ENCODE peak calls at places on chromosomes 7 and 10, in six cellular contexts. One of them, this sample, is unnamed.

GRCh38 chr10:92124524-92125168 is 166.2 kb downstream of the CPEB3 start:
- DNase-seq in K562: no peak
- DNase-seq in NCI-H1105 treated with DMSO at 0.1 percent for 48 hours: no peak
- DNase-seq in stimulated activated CD4-positive, alpha-beta T cell treated with anti-CD3 and anti-CD28 coated beads, Interleukin-2, amount 100 ng/mL, for 48 hours: no peak
- DNase-seq in NCI-H1417 treated with DMSO at 0.1 percent for 48 hours: no peak
- DNase-seq in WTC11: no peak
- DNase-seq in this sample: no peak

GRCh38 chr7:1225462-1226154 is 7.1 kb upstream of the UNCX start:
- DNase-seq in K562: peak
- DNase-seq in NCI-H1105 treated with DMSO at 0.1 percent for 48 hours: no peak
- DNase-seq in stimulated activated CD4-positive, alpha-beta T cell treated with anti-CD3 and anti-CD28 coated beads, Interleukin-2, amount 100 ng/mL, for 48 hours: peak
- DNase-seq in NCI-H1417 treated with DMSO at 0.1 percent for 48 hours: no peak
- DNase-seq in WTC11: peak
- DNase-seq in this sample: no peak

GRCh38 chr10:98411768-98412167 is 3.2 kb downstream of the PYROXD2 start:
- DNase-seq in K562: no peak
- DNase-seq in NCI-H1105 treated with DMSO at 0.1 percent for 48 hours: no peak
- DNase-seq in stimulated activated CD4-positive, alpha-beta T cell treated with anti-CD3 and anti-CD28 coated beads, Interleukin-2, amount 100 ng/mL, for 48 hours: no peak
- DNase-seq in NCI-H1417 treated with DMSO at 0.1 percent for 48 hours: no peak
- DNase-seq in WTC11: no peak
- DNase-seq in this sample: no peak

GRCh38 chr10:72081772-72082590 is 6.4 kb downstream of the SPOCK2 start:
- DNase-seq in K562: no peak
- DNase-seq in NCI-H1105 treated with DMSO at 0.1 percent for 48 hours: no peak
- DNase-seq in stimulated activated CD4-positive, alpha-beta T cell treated with anti-CD3 and anti-CD28 coated beads, Interleukin-2, amount 100 ng/mL, for 48 hours: no peak
- DNase-seq in NCI-H1417 treated with DMSO at 0.1 percent for 48 hours: no peak
- DNase-seq in WTC11: no peak
- DNase-seq in this sample: no peak

GRCh38 chr10:63664341-63664885 is 143.2 kb downstream of the REEP3 start:
- DNase-seq in K562: no peak
- DNase-seq in NCI-H1105 treated with DMSO at 0.1 percent for 48 hours: peak
- DNase-seq in stimulated activated CD4-positive, alpha-beta T cell treated with anti-CD3 and anti-CD28 coated beads, Interleukin-2, amount 100 ng/mL, for 48 hours: no peak
- DNase-seq in NCI-H1417 treated with DMSO at 0.1 percent for 48 hours: no peak
- DNase-seq in WTC11: no peak
- DNase-seq in this sample: no peak

GRCh38 chr10:132229096-132229495 is 42.3 kb downstream of the DPYSL4 start:
- DNase-seq in K562: no peak
- DNase-seq in NCI-H1105 treated with DMSO at 0.1 percent for 48 hours: no peak
- DNase-seq in stimulated activated CD4-positive, alpha-beta T cell treated with anti-CD3 and anti-CD28 coated beads, Interleukin-2, amount 100 ng/mL, for 48 hours: no peak
- DNase-seq in NCI-H1417 treated with DMSO at 0.1 percent for 48 hours: no peak
- DNase-seq in WTC11: no peak
- DNase-seq in this sample: no peak

GRCh38 chr10:9707205-9707604 is 1310.5 kb upstream of the CELF2 start:
- DNase-seq in K562: no peak
- DNase-seq in NCI-H1105 treated with DMSO at 0.1 percent for 48 hours: no peak
- DNase-seq in stimulated activated CD4-positive, alpha-beta T cell treated with anti-CD3 and anti-CD28 coated beads, Interleukin-2, amount 100 ng/mL, for 48 hours: no peak
- DNase-seq in NCI-H1417 treated with DMSO at 0.1 percent for 48 hours: no peak
- DNase-seq in WTC11: no peak
- DNase-seq in this sample: no peak

GRCh38 chr7:29375641-29376562 is 181.3 kb downstream of the CHN2 start:
- DNase-seq in K562: no peak
- DNase-seq in NCI-H1105 treated with DMSO at 0.1 percent for 48 hours: no peak
- DNase-seq in stimulated activated CD4-positive, alpha-beta T cell treated with anti-CD3 and anti-CD28 coated beads, Interleukin-2, amount 100 ng/mL, for 48 hours: no peak
- DNase-seq in NCI-H1417 treated with DMSO at 0.1 percent for 48 hours: no peak
- DNase-seq in WTC11: no peak
- DNase-seq in this sample: peak

GRCh38 chr10:132199854-132200311 is 13.1 kb downstream of the DPYSL4 start:
- DNase-seq in K562: no peak
- DNase-seq in NCI-H1105 treated with DMSO at 0.1 percent for 48 hours: no peak
- DNase-seq in stimulated activated CD4-positive, alpha-beta T cell treated with anti-CD3 and anti-CD28 coated beads, Interleukin-2, amount 100 ng/mL, for 48 hours: no peak
- DNase-seq in NCI-H1417 treated with DMSO at 0.1 percent for 48 hours: no peak
- DNase-seq in WTC11: no peak
- DNase-seq in this sample: no peak

GRCh38 chr10:29687411-29688160 is 52.8 kb upstream of the SVIL start:
- DNase-seq in K562: no peak
- DNase-seq in NCI-H1105 treated with DMSO at 0.1 percent for 48 hours: no peak
- DNase-seq in stimulated activated CD4-positive, alpha-beta T cell treated with anti-CD3 and anti-CD28 coated beads, Interleukin-2, amount 100 ng/mL, for 48 hours: no peak
- DNase-seq in NCI-H1417 treated with DMSO at 0.1 percent for 48 hours: no peak
- DNase-seq in WTC11: no peak
- DNase-seq in this sample: no peak

GRCh38 chr10:88004451-88004850 is 141.0 kb downstream of the PTEN start:
- DNase-seq in K562: no peak
- DNase-seq in NCI-H1105 treated with DMSO at 0.1 percent for 48 hours: no peak
- DNase-seq in stimulated activated CD4-positive, alpha-beta T cell treated with anti-CD3 and anti-CD28 coated beads, Interleukin-2, amount 100 ng/mL, for 48 hours: no peak
- DNase-seq in NCI-H1417 treated with DMSO at 0.1 percent for 48 hours: no peak
- DNase-seq in WTC11: no peak
- DNase-seq in this sample: no peak

GRCh38 chr10:6917125-6917524 is 337.0 kb upstream of the PRKCQ start:
- DNase-seq in K562: no peak
- DNase-seq in NCI-H1105 treated with DMSO at 0.1 percent for 48 hours: no peak
- DNase-seq in stimulated activated CD4-positive, alpha-beta T cell treated with anti-CD3 and anti-CD28 coated beads, Interleukin-2, amount 100 ng/mL, for 48 hours: no peak
- DNase-seq in NCI-H1417 treated with DMSO at 0.1 percent for 48 hours: no peak
- DNase-seq in WTC11: no peak
- DNase-seq in this sample: no peak

GRCh38 chr10:15427836-15428414 is 56.8 kb upstream of the FAM171A1 start:
- DNase-seq in K562: peak
- DNase-seq in NCI-H1105 treated with DMSO at 0.1 percent for 48 hours: peak
- DNase-seq in stimulated activated CD4-positive, alpha-beta T cell treated with anti-CD3 and anti-CD28 coated beads, Interleukin-2, amount 100 ng/mL, for 48 hours: no peak
- DNase-seq in NCI-H1417 treated with DMSO at 0.1 percent for 48 hours: no peak
- DNase-seq in WTC11: no peak
- DNase-seq in this sample: no peak

GRCh38 chr10:100847440-100847839 is 65.3 kb upstream of the SLF2 start:
- DNase-seq in K562: peak
- DNase-seq in NCI-H1105 treated with DMSO at 0.1 percent for 48 hours: no peak
- DNase-seq in stimulated activated CD4-positive, alpha-beta T cell treated with anti-CD3 and anti-CD28 coated beads, Interleukin-2, amount 100 ng/mL, for 48 hours: peak
- DNase-seq in NCI-H1417 treated with DMSO at 0.1 percent for 48 hours: no peak
- DNase-seq in WTC11: no peak
- DNase-seq in this sample: no peak

GRCh38 chr10:21529236-21529910 is 3.9 kb upstream of the SKIDA1 start:
- DNase-seq in K562: no peak
- DNase-seq in NCI-H1105 treated with DMSO at 0.1 percent for 48 hours: no peak
- DNase-seq in stimulated activated CD4-positive, alpha-beta T cell treated with anti-CD3 and anti-CD28 coated beads, Interleukin-2, amount 100 ng/mL, for 48 hours: no peak
- DNase-seq in NCI-H1417 treated with DMSO at 0.1 percent for 48 hours: no peak
- DNase-seq in WTC11: no peak
- DNase-seq in this sample: no peak

GRCh38 chr7:8418627-8419245 is 14.7 kb upstream of the NXPH1 start:
- DNase-seq in K562: peak
- DNase-seq in NCI-H1105 treated with DMSO at 0.1 percent for 48 hours: peak
- DNase-seq in stimulated activated CD4-positive, alpha-beta T cell treated with anti-CD3 and anti-CD28 coated beads, Interleukin-2, amount 100 ng/mL, for 48 hours: peak
- DNase-seq in NCI-H1417 treated with DMSO at 0.1 percent for 48 hours: peak
- DNase-seq in WTC11: peak
- DNase-seq in this sample: no peak

GRCh38 chr10:125538947-125539649 is 143.9 kb downstream of the TEX36 start:
- DNase-seq in K562: no peak
- DNase-seq in NCI-H1105 treated with DMSO at 0.1 percent for 48 hours: peak
- DNase-seq in stimulated activated CD4-positive, alpha-beta T cell treated with anti-CD3 and anti-CD28 coated beads, Interleukin-2, amount 100 ng/mL, for 48 hours: no peak
- DNase-seq in NCI-H1417 treated with DMSO at 0.1 percent for 48 hours: peak
- DNase-seq in WTC11: no peak
- DNase-seq in this sample: no peak

GRCh38 chr7:24010495-24010894 is 273.5 kb upstream of the NPY start:
- DNase-seq in K562: no peak
- DNase-seq in NCI-H1105 treated with DMSO at 0.1 percent for 48 hours: no peak
- DNase-seq in stimulated activated CD4-positive, alpha-beta T cell treated with anti-CD3 and anti-CD28 coated beads, Interleukin-2, amount 100 ng/mL, for 48 hours: no peak
- DNase-seq in NCI-H1417 treated with DMSO at 0.1 percent for 48 hours: no peak
- DNase-seq in WTC11: no peak
- DNase-seq in this sample: no peak

GRCh38 chr10:38027992-38028391 is 17.5 kb downstream of the ZNF33A start:
- DNase-seq in K562: no peak
- DNase-seq in NCI-H1105 treated with DMSO at 0.1 percent for 48 hours: no peak
- DNase-seq in stimulated activated CD4-positive, alpha-beta T cell treated with anti-CD3 and anti-CD28 coated beads, Interleukin-2, amount 100 ng/mL, for 48 hours: no peak
- DNase-seq in NCI-H1417 treated with DMSO at 0.1 percent for 48 hours: no peak
- DNase-seq in WTC11: no peak
- DNase-seq in this sample: no peak

GRCh38 chr7:50284296-50284695 is 20.2 kb upstream of the IKZF1 start:
- DNase-seq in K562: no peak
- DNase-seq in NCI-H1105 treated with DMSO at 0.1 percent for 48 hours: no peak
- DNase-seq in stimulated activated CD4-positive, alpha-beta T cell treated with anti-CD3 and anti-CD28 coated beads, Interleukin-2, amount 100 ng/mL, for 48 hours: no peak
- DNase-seq in NCI-H1417 treated with DMSO at 0.1 percent for 48 hours: no peak
- DNase-seq in WTC11: no peak
- DNase-seq in this sample: no peak

GRCh38 chr7:39688611-39689485 is 65.5 kb downstream of the RALA start:
- DNase-seq in K562: no peak
- DNase-seq in NCI-H1105 treated with DMSO at 0.1 percent for 48 hours: no peak
- DNase-seq in stimulated activated CD4-positive, alpha-beta T cell treated with anti-CD3 and anti-CD28 coated beads, Interleukin-2, amount 100 ng/mL, for 48 hours: no peak
- DNase-seq in NCI-H1417 treated with DMSO at 0.1 percent for 48 hours: no peak
- DNase-seq in WTC11: no peak
- DNase-seq in this sample: peak

GRCh38 chr10:114282526-114282925 is 43.5 kb downstream of the VWA2 start:
- DNase-seq in K562: no peak
- DNase-seq in NCI-H1105 treated with DMSO at 0.1 percent for 48 hours: no peak
- DNase-seq in stimulated activated CD4-positive, alpha-beta T cell treated with anti-CD3 and anti-CD28 coated beads, Interleukin-2, amount 100 ng/mL, for 48 hours: no peak
- DNase-seq in NCI-H1417 treated with DMSO at 0.1 percent for 48 hours: no peak
- DNase-seq in WTC11: no peak
- DNase-seq in this sample: no peak

GRCh38 chr10:108230478-108231170 is 1066.1 kb upstream of the SORCS1 start:
- DNase-seq in K562: no peak
- DNase-seq in NCI-H1105 treated with DMSO at 0.1 percent for 48 hours: no peak
- DNase-seq in stimulated activated CD4-positive, alpha-beta T cell treated with anti-CD3 and anti-CD28 coated beads, Interleukin-2, amount 100 ng/mL, for 48 hours: no peak
- DNase-seq in NCI-H1417 treated with DMSO at 0.1 percent for 48 hours: no peak
- DNase-seq in WTC11: no peak
- DNase-seq in this sample: no peak

GRCh38 chr7:100373261-100373831 is at the start of gene PILRA:
- DNase-seq in K562: no peak
- DNase-seq in NCI-H1105 treated with DMSO at 0.1 percent for 48 hours: no peak
- DNase-seq in stimulated activated CD4-positive, alpha-beta T cell treated with anti-CD3 and anti-CD28 coated beads, Interleukin-2, amount 100 ng/mL, for 48 hours: no peak
- DNase-seq in NCI-H1417 treated with DMSO at 0.1 percent for 48 hours: no peak
- DNase-seq in WTC11: no peak
- DNase-seq in this sample: no peak

GRCh38 chr10:99659868-99660366 is 608 bp downstream of the ENTPD7 start:
- DNase-seq in K562: no peak
- DNase-seq in NCI-H1105 treated with DMSO at 0.1 percent for 48 hours: no peak
- DNase-seq in stimulated activated CD4-positive, alpha-beta T cell treated with anti-CD3 and anti-CD28 coated beads, Interleukin-2, amount 100 ng/mL, for 48 hours: no peak
- DNase-seq in NCI-H1417 treated with DMSO at 0.1 percent for 48 hours: no peak
- DNase-seq in WTC11: no peak
- DNase-seq in this sample: no peak

GRCh38 chr7:85125679-85126078 is 61.2 kb downstream of the SEMA3D start:
- DNase-seq in K562: no peak
- DNase-seq in NCI-H1105 treated with DMSO at 0.1 percent for 48 hours: no peak
- DNase-seq in stimulated activated CD4-positive, alpha-beta T cell treated with anti-CD3 and anti-CD28 coated beads, Interleukin-2, amount 100 ng/mL, for 48 hours: no peak
- DNase-seq in NCI-H1417 treated with DMSO at 0.1 percent for 48 hours: no peak
- DNase-seq in WTC11: no peak
- DNase-seq in this sample: no peak

GRCh38 chr7:7254319-7254718 is 72.0 kb downstream of the C1GALT1 start:
- DNase-seq in K562: no peak
- DNase-seq in NCI-H1105 treated with DMSO at 0.1 percent for 48 hours: no peak
- DNase-seq in stimulated activated CD4-positive, alpha-beta T cell treated with anti-CD3 and anti-CD28 coated beads, Interleukin-2, amount 100 ng/mL, for 48 hours: no peak
- DNase-seq in NCI-H1417 treated with DMSO at 0.1 percent for 48 hours: no peak
- DNase-seq in WTC11: no peak
- DNase-seq in this sample: no peak

GRCh38 chr10:74077416-74077815 is 73.2 kb downstream of the AP3M1 start:
- DNase-seq in K562: no peak
- DNase-seq in NCI-H1105 treated with DMSO at 0.1 percent for 48 hours: no peak
- DNase-seq in stimulated activated CD4-positive, alpha-beta T cell treated with anti-CD3 and anti-CD28 coated beads, Interleukin-2, amount 100 ng/mL, for 48 hours: no peak
- DNase-seq in NCI-H1417 treated with DMSO at 0.1 percent for 48 hours: no peak
- DNase-seq in WTC11: no peak
- DNase-seq in this sample: no peak

GRCh38 chr7:93594250-93594649 is 19.7 kb upstream of the CALCR start:
- DNase-seq in K562: no peak
- DNase-seq in NCI-H1105 treated with DMSO at 0.1 percent for 48 hours: no peak
- DNase-seq in stimulated activated CD4-positive, alpha-beta T cell treated with anti-CD3 and anti-CD28 coated beads, Interleukin-2, amount 100 ng/mL, for 48 hours: no peak
- DNase-seq in NCI-H1417 treated with DMSO at 0.1 percent for 48 hours: no peak
- DNase-seq in WTC11: no peak
- DNase-seq in this sample: no peak

GRCh38 chr10:114773197-114773532 is 48.4 kb upstream of the FHIP2A start:
- DNase-seq in K562: no peak
- DNase-seq in NCI-H1105 treated with DMSO at 0.1 percent for 48 hours: no peak
- DNase-seq in stimulated activated CD4-positive, alpha-beta T cell treated with anti-CD3 and anti-CD28 coated beads, Interleukin-2, amount 100 ng/mL, for 48 hours: no peak
- DNase-seq in NCI-H1417 treated with DMSO at 0.1 percent for 48 hours: no peak
- DNase-seq in WTC11: no peak
- DNase-seq in this sample: no peak

GRCh38 chr10:132406181-132406580 is 9.2 kb downstream of the PWWP2B start:
- DNase-seq in K562: no peak
- DNase-seq in NCI-H1105 treated with DMSO at 0.1 percent for 48 hours: no peak
- DNase-seq in stimulated activated CD4-positive, alpha-beta T cell treated with anti-CD3 and anti-CD28 coated beads, Interleukin-2, amount 100 ng/mL, for 48 hours: no peak
- DNase-seq in NCI-H1417 treated with DMSO at 0.1 percent for 48 hours: no peak
- DNase-seq in WTC11: no peak
- DNase-seq in this sample: no peak

GRCh38 chr7:128801008-128801407 is 9.2 kb downstream of the CCDC136 start:
- DNase-seq in K562: no peak
- DNase-seq in NCI-H1105 treated with DMSO at 0.1 percent for 48 hours: no peak
- DNase-seq in stimulated activated CD4-positive, alpha-beta T cell treated with anti-CD3 and anti-CD28 coated beads, Interleukin-2, amount 100 ng/mL, for 48 hours: no peak
- DNase-seq in NCI-H1417 treated with DMSO at 0.1 percent for 48 hours: no peak
- DNase-seq in WTC11: no peak
- DNase-seq in this sample: no peak

GRCh38 chr10:129622736-129623135 is 155.7 kb downstream of the MGMT start:
- DNase-seq in K562: no peak
- DNase-seq in NCI-H1105 treated with DMSO at 0.1 percent for 48 hours: no peak
- DNase-seq in stimulated activated CD4-positive, alpha-beta T cell treated with anti-CD3 and anti-CD28 coated beads, Interleukin-2, amount 100 ng/mL, for 48 hours: no peak
- DNase-seq in NCI-H1417 treated with DMSO at 0.1 percent for 48 hours: no peak
- DNase-seq in WTC11: no peak
- DNase-seq in this sample: no peak

GRCh38 chr7:96320437-96320836 is 1.5 kb downstream of the SLC25A13 start:
- DNase-seq in K562: no peak
- DNase-seq in NCI-H1105 treated with DMSO at 0.1 percent for 48 hours: no peak
- DNase-seq in stimulated activated CD4-positive, alpha-beta T cell treated with anti-CD3 and anti-CD28 coated beads, Interleukin-2, amount 100 ng/mL, for 48 hours: no peak
- DNase-seq in NCI-H1417 treated with DMSO at 0.1 percent for 48 hours: no peak
- DNase-seq in WTC11: no peak
- DNase-seq in this sample: no peak

GRCh38 chr10:71396084-71396713 is 521 bp upstream of the CDH23 start:
- DNase-seq in K562: peak
- DNase-seq in NCI-H1105 treated with DMSO at 0.1 percent for 48 hours: peak
- DNase-seq in stimulated activated CD4-positive, alpha-beta T cell treated with anti-CD3 and anti-CD28 coated beads, Interleukin-2, amount 100 ng/mL, for 48 hours: no peak
- DNase-seq in NCI-H1417 treated with DMSO at 0.1 percent for 48 hours: peak
- DNase-seq in WTC11: peak
- DNase-seq in this sample: peak

GRCh38 chr7:10412426-10413019 is 561.1 kb upstream of the PHF14 start:
- DNase-seq in K562: peak
- DNase-seq in NCI-H1105 treated with DMSO at 0.1 percent for 48 hours: peak
- DNase-seq in stimulated activated CD4-positive, alpha-beta T cell treated with anti-CD3 and anti-CD28 coated beads, Interleukin-2, amount 100 ng/mL, for 48 hours: peak
- DNase-seq in NCI-H1417 treated with DMSO at 0.1 percent for 48 hours: peak
- DNase-seq in WTC11: no peak
- DNase-seq in this sample: no peak

GRCh38 chr10:266974-267425 is 131.7 kb downstream of the ZMYND11 start:
- DNase-seq in K562: no peak
- DNase-seq in NCI-H1105 treated with DMSO at 0.1 percent for 48 hours: peak
- DNase-seq in stimulated activated CD4-positive, alpha-beta T cell treated with anti-CD3 and anti-CD28 coated beads, Interleukin-2, amount 100 ng/mL, for 48 hours: no peak
- DNase-seq in NCI-H1417 treated with DMSO at 0.1 percent for 48 hours: no peak
- DNase-seq in WTC11: no peak
- DNase-seq in this sample: no peak

GRCh38 chr7:102079140-102080002 is 207.3 kb upstream of the SH2B2 start:
- DNase-seq in K562: peak
- DNase-seq in NCI-H1105 treated with DMSO at 0.1 percent for 48 hours: no peak
- DNase-seq in stimulated activated CD4-positive, alpha-beta T cell treated with anti-CD3 and anti-CD28 coated beads, Interleukin-2, amount 100 ng/mL, for 48 hours: no peak
- DNase-seq in NCI-H1417 treated with DMSO at 0.1 percent for 48 hours: no peak
- DNase-seq in WTC11: peak
- DNase-seq in this sample: no peak

This sample was measured in iPS DF 19.7.